ENCODE peak calls at places on chromosomes 13 and 19, in five cellular contexts. W is stomach, O is thoracic aorta, Y is heart right ventricle, U is IMR-90. Q is an unnamed sample. For H3K4me1, the result is how much of the 10 kb centered on the place peaks cover.

GRCh38 chr19:40393894-40394815 is 4.2 kb upstream of the HIPK4 start:
- DNase-seq in O (no peak), U (no peak), Y (no peak), W (no peak), Q (no peak)

GRCh38 chr19:3404324-3405260 is 38.2 kb downstream of the NFIC start:
- DNase-seq in O (peak), W (peak), U (peak), Y (peak), Q (no peak)

GRCh38 chr13:20362642-20363041 is 130.5 kb upstream of the GJB6 start:
- DNase-seq in Y (no peak), O (no peak), W (no peak), U (no peak), Q (no peak)

GRCh38 chr13:21901326-21901725 is 230.5 kb downstream of the FGF9 start:
- DNase-seq in U (no peak), O (no peak), Y (no peak), W (no peak), Q (no peak)

GRCh38 chr19:42455621-42456081 is 12.9 kb upstream of the CXCL17 start:
- DNase-seq in W (no peak), O (no peak), Y (no peak), U (no peak), Q (no peak)

GRCh38 chr13:47216176-47216822 is 319.4 kb upstream of the HTR2A start:
- DNase-seq in O (no peak), W (no peak), Y (no peak), U (peak), Q (no peak)

GRCh38 chr13:103187621-103188020 is 121.4 kb upstream of the SLC10A2 start:
- DNase-seq in W (no peak), Y (no peak), O (no peak), U (no peak), Q (peak)

GRCh38 chr13:21733475-21734311 is 62.8 kb downstream of the FGF9 start:
- DNase-seq in Y (no peak), O (no peak), W (no peak), U (no peak), Q (no peak)

GRCh38 chr19:11191273-11191755 is 6.0 kb downstream of the KANK2 start:
- DNase-seq in O (peak), W (peak), U (peak), Y (peak), Q (peak)

GRCh38 chr19:33296473-33297060 is 5.8 kb downstream of the CEBPA start:
- DNase-seq in Y (no peak), W (no peak), O (no peak), U (no peak), Q (no peak)

GRCh38 chr13:110089100-110089499 is 217.9 kb downstream of the COL4A1 start:
- DNase-seq in U (no peak), Y (no peak), O (no peak), W (no peak), Q (no peak)

GRCh38 chr13:68748038-68748437 is 1359.6 kb upstream of the ATXN8OS start:
- DNase-seq in O (no peak), U (no peak), W (no peak), Y (no peak), Q (no peak)

GRCh38 chr13:102631198-102631597 is 34.4 kb downstream of the TPP2 start:
- DNase-seq in Y (no peak), U (no peak), O (no peak), W (no peak), Q (no peak)

GRCh38 chr13:85828094-85828684 is 29.0 kb upstream of the SLITRK6 start:
- DNase-seq in W (no peak), O (no peak), U (peak), Y (no peak), Q (peak)

GRCh38 chr19:40585677-40586422 is 9.2 kb downstream of the SHKBP1 start:
- DNase-seq in U (peak), W (no peak), O (no peak), Y (no peak), Q (no peak)

GRCh38 chr19:4043410-4043809 is 23.3 kb downstream of the ZBTB7A start:
- DNase-seq in O (no peak), Y (no peak), U (no peak), W (no peak), Q (no peak)

GRCh38 chr19:46704379-46705076 is 12.4 kb downstream of the PRKD2 start:
- DNase-seq in O (peak), U (no peak), W (peak), Y (peak), Q (peak)

GRCh38 chr19:19137556-19138109 is 645 bp downstream of the TMEM161A start:
- DNase-seq in W (no peak), U (no peak), Y (no peak), O (no peak), Q (peak)

GRCh38 chr13:113545931-113546516 is 38.5 kb upstream of the TFDP1 start:
- DNase-seq in U (no peak), O (no peak), Y (no peak), W (no peak), Q (no peak)

GRCh38 chr19:11125994-11126685 is 29.4 kb downstream of the SPC24 start:
- DNase-seq in Y (peak), W (peak), O (peak), U (peak), Q (peak)

GRCh38 chr13:67506407-67506806 is 276.3 kb upstream of the PCDH9 start:
- DNase-seq in U (no peak), Y (no peak), W (no peak), O (no peak), Q (no peak)

GRCh38 chr13:90545070-90545840 is 802.2 kb upstream of the MIR17HG start:
- DNase-seq in W (no peak), O (no peak), Y (peak), U (no peak), Q (peak)

GRCh38 chr19:46813570-46814358 is 25.4 kb upstream of the SLC1A5 start:
- DNase-seq in W (peak), Y (peak), U (peak), O (no peak), Q (peak)

GRCh38 chr19:1223018-1223855 is 14.6 kb downstream of the CBARP start:
- DNase-seq in W (no peak), Y (no peak), U (peak), O (no peak), Q (peak)

GRCh38 chr13:26601669-26602068 is 44.2 kb downstream of the WASF3 start:
- DNase-seq in Y (no peak), U (peak), O (no peak), W (no peak), Q (peak)

GRCh38 chr13:93169980-93170379 is 56.6 kb upstream of the GPC6 start:
- DNase-seq in W (no peak), U (peak), O (no peak), Y (no peak), Q (peak)

GRCh38 chr13:30395192-30396158 is 26.8 kb upstream of the UBE2L5 start:
- DNase-seq in Y (peak), O (peak), W (peak), U (peak), Q (peak)

GRCh38 chr19:38744298-38744681 is at the start of gene CAPN12:
- DNase-seq in O (no peak), W (no peak), U (no peak), Y (no peak), Q (no peak)

GRCh38 chr19:45144431-45145269 is 16.1 kb downstream of the NKPD1 start:
- DNase-seq in Y (no peak), U (no peak), W (no peak), O (no peak), Q (no peak)

GRCh38 chr13:72970956-72971355 is 87.8 kb upstream of the KLF5 start:
- DNase-seq in U (peak), W (no peak), Y (no peak), O (no peak), Q (no peak)

GRCh38 chr19:32718286-32718685 is 1.3 kb upstream of the TDRD12 start:
- DNase-seq in Y (no peak), U (no peak), W (no peak), O (no peak), Q (no peak)

GRCh38 chr13:92967923-92968322 is 258.7 kb upstream of the GPC6 start:
- DNase-seq in O (no peak), Y (no peak), U (peak), W (no peak), Q (peak)

GRCh38 chr19:45973564-45974338 is at the start of gene NOVA2:
- DNase-seq in W (peak), Y (peak), U (peak), O (no peak), Q (peak)

GRCh38 chr13:32023698-32024097 is 7.9 kb upstream of the FRY start:
- DNase-seq in Y (no peak), O (no peak), U (no peak), W (no peak), Q (no peak)

GRCh38 chr19:566403-566802 is 6.0 kb upstream of the BSG start:
- DNase-seq in W (no peak), U (peak), O (no peak), Y (no peak), Q (no peak)

GRCh38 chr19:48962029-48962848 is 2.9 kb upstream of the FTL start:
- DNase-seq in Y (peak), W (peak), O (no peak), U (no peak), Q (peak)

GRCh38 chr19:54439174-54439851 is 9.7 kb upstream of the LENG8 start:
- DNase-seq in O (no peak), W (peak), U (no peak), Y (no peak), Q (peak)

GRCh38 chr19:5364674-5365073 is 24.1 kb upstream of the PTPRS start:
- DNase-seq in W (no peak), U (no peak), Y (no peak), O (no peak), Q (no peak)

GRCh38 chr19:44741841-44742352 is 6.6 kb upstream of the BCL3 start:
- DNase-seq in W (peak), Y (peak), O (peak), U (peak), Q (peak)

GRCh38 chr13:77831870-77832269 is 86.8 kb downstream of the EDNRB start:
- DNase-seq in Y (no peak), O (no peak), U (no peak), W (no peak), Q (no peak)

GRCh38 chr13:77828815-77829214 is 89.8 kb downstream of the EDNRB start:
- DNase-seq in O (no peak), W (no peak), U (no peak), Y (no peak), Q (no peak)

GRCh38 chr13:77832339-77833100 is 86.1 kb downstream of the EDNRB start:
- DNase-seq in U (peak), O (no peak), W (no peak), Y (no peak), Q (no peak)

GRCh38 chr13:77827350-77827749 is 91.3 kb downstream of the EDNRB start:
- DNase-seq in O (no peak), W (no peak), U (no peak), Y (peak), Q (no peak)

DNA sequence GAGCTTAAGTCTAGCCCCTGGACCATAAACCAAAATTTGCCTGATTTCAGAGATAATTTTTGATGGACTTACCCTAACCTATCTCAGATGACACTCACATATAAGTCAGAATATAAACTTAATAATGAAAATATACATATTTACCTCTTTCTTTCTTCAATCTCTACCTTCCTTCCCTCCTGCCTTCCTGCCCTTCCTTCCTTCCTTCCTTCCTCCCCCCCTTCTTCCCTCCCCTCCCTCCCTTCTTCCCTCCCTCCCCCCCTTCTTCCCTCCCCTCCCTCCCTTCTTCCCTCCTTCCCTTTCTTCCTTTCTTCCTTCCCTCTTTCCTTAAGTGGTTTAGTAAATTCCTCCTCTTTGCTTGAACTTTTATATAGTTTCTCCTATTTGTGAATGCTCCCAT is 88.7 kb downstream of the EDNRB start:
- DNase-seq in W (no peak), U (no peak), O (no peak), Y (no peak), Q (no peak)
- H3K4me1 ChIP-seq in W (under half), U (under half), O (under half), Y (under half), Q (under half)

GRCh38 chr19:14086098-14086497 is 515 bp upstream of the C19orf67 start:
- DNase-seq in U (no peak), W (no peak), Y (no peak), O (no peak), Q (no peak)
- H3K4me1 ChIP-seq in U (under half), W (under half), Y (under half), O (under half), Q (under half)

DNA sequence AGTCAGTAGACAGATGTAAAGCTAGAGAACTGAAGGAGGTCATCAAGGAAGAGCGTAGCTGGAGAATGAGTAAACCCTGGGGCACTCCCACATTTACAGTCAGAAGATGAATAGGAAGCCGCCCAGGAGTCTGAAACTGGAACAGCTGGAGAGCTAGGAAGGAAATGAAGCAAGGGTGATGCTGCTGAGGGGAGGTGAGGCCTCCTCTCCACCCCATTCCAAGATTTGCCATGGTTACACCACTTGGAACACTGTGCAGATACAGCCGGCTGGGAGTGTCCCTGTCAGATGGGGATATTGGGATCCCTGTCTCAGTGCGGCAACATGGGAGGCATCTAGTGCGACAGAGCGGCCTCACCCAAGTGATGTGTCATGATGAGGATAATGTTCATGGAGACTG is 51.8 kb upstream of the GPI start:
- DNase-seq in W (no peak), Y (peak), U (peak), O (no peak), Q (peak)
- H3K4me1 ChIP-seq in W (under half), Y (under half), U (under half), O (under half), Q (under half)

GRCh38 chr13:97109256-97109655 is 112.9 kb upstream of the MBNL2 start:
- DNase-seq in W (no peak), O (no peak), Y (no peak), U (no peak), Q (no peak)

GRCh38 chr13:97113231-97114001 is 108.7 kb upstream of the MBNL2 start:
- DNase-seq in U (no peak), W (no peak), O (no peak), Y (no peak), Q (no peak)

GRCh38 chr13:97109841-97110492 is 112.2 kb upstream of the MBNL2 start:
- DNase-seq in U (peak), O (peak), W (peak), Y (peak), Q (peak)

GRCh38 chr13:97112451-97113152 is 109.5 kb upstream of the MBNL2 start:
- DNase-seq in Y (no peak), O (no peak), W (no peak), U (peak), Q (peak)

DNA sequence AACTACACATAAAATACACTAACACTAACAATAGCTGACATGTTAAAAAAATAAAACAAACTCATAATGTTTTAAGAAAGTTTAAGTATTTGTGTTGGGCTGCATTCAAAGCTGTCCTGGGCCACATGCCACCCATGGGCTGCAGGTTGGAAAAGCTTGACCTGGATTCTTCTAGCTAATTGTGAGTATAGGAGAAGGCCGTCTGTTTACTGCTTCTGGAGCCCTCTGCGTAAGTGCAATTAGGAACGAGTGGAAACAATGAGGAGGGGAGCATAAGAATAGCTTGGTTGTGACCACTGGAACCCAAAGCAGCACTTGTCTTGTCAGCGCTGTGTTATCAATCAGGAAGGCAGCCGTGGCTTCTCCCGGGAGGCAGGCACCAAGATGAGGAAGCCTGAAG is 110.4 kb upstream of the MBNL2 start:
- DNase-seq in W (no peak), O (no peak), U (no peak), Y (no peak), Q (no peak)
- H3K4me1 ChIP-seq in W (half or more), O (half or more), U (under half), Y (under half), Q (under half)

Q was measured in SJCRH30.